ENCODE peak calls at places on chromosomes 7 and 10, in seven cellular contexts. H, I, J, Y, O, E and Q are unnamed samples.

GRCh38 chr7:98148607-98149006 is 41.9 kb downstream of the LMTK2 start:
- DNase-seq in H (no peak), I (no peak), J (no peak), Y (no peak), O (no peak), E (no peak), Q (no peak)

GRCh38 chr7:144672869-144673268 is 163.0 kb downstream of the TPK1 start:
- DNase-seq in H (no peak), I (no peak), J (no peak), Y (no peak), O (no peak), E (no peak), Q (no peak)

GRCh38 chr7:134130124-134130523 is 3.0 kb downstream of the LRGUK start:
- DNase-seq in H (no peak), I (no peak), J (no peak), Y (no peak), O (no peak), E (no peak), Q (no peak)

GRCh38 chr10:44240766-44241165 is 144.1 kb downstream of the CXCL12 start:
- DNase-seq in H (no peak), I (no peak), J (peak), Y (no peak), O (no peak), E (no peak), Q (no peak)

GRCh38 chr7:105932835-105933477 is 30.1 kb upstream of the CDHR3 start:
- DNase-seq in H (peak), I (no peak), J (peak), Y (no peak), O (no peak), E (no peak), Q (peak)

GRCh38 chr10:104445359-104445758 is 91.7 kb downstream of the CFAP58 start:
- DNase-seq in H (peak), I (no peak), J (peak), Y (no peak), O (no peak), E (no peak), Q (no peak)

GRCh38 chr10:59805043-59805442 is 51.8 kb upstream of the MRLN start:
- DNase-seq in H (no peak), I (peak), J (peak), Y (peak), O (no peak), E (peak), Q (no peak)

GRCh38 chr10:133198206-133198605 is 31.8 kb upstream of the UTF1 start:
- DNase-seq in H (no peak), I (no peak), J (no peak), Y (no peak), O (no peak), E (no peak), Q (no peak)

GRCh38 chr10:86936661-86937501 is 20.5 kb downstream of the MMRN2 start:
- DNase-seq in H (no peak), I (no peak), J (peak), Y (no peak), O (no peak), E (no peak), Q (peak)

GRCh38 chr7:27174077-27175004 is at the start of gene HOXA10:
- DNase-seq in H (no peak), I (no peak), J (peak), Y (no peak), O (peak), E (no peak), Q (peak)

GRCh38 chr7:99588868-99589267 is 9.2 kb upstream of the TMEM225B start:
- DNase-seq in H (no peak), I (no peak), J (no peak), Y (no peak), O (no peak), E (no peak), Q (no peak)
- H3K4me3 ChIP-seq in H (no peak), I (no peak), J (no peak), Y (no peak), O (no peak), E (no peak), Q (no peak)

GRCh38 chr7:2611921-2612320 is 19.9 kb upstream of the TTYH3 start:
- DNase-seq in H (no peak), I (no peak), J (no peak), Y (no peak), O (no peak), E (no peak), Q (no peak)

GRCh38 chr7:2610466-2610865 is 21.3 kb upstream of the TTYH3 start:
- DNase-seq in H (no peak), I (no peak), J (no peak), Y (no peak), O (no peak), E (no peak), Q (peak)

GRCh38 chr7:2610898-2611297 is 20.9 kb upstream of the TTYH3 start:
- DNase-seq in H (no peak), I (no peak), J (no peak), Y (no peak), O (no peak), E (no peak), Q (no peak)

GRCh38 chr7:2612445-2613112 is 19.2 kb upstream of the TTYH3 start:
- DNase-seq in H (no peak), I (peak), J (no peak), Y (peak), O (no peak), E (no peak), Q (no peak)

GRCh38 chr7:2611401-2611800 is 20.4 kb upstream of the TTYH3 start:
- DNase-seq in H (no peak), I (no peak), J (no peak), Y (no peak), O (no peak), E (no peak), Q (no peak)
- H3K27ac ChIP-seq in H (no peak), I (no peak), J (no peak), Y (no peak), O (no peak), E (peak), Q (no peak)

DNA sequence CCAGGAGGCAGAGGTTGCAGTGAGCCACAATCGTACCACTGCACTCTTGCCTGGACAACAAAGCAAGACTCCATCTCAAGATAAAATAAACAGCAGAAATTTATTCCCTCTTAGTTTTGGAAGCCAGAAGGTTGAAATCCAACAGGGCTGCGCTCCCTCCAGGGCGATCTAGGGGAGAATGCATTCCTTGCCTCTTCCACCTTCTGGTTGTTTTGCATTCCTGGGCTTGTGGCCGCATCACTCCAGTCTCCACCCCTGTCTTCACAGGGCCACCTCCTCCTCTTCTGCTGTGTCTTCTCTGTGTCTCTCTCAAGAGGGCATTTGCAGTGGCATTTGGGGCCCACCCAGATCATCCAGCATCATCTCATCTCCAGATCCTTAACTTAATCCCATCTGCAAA is 36.2 kb downstream of the LIMK1 start:
- DNase-seq in H (no peak), I (no peak), J (no peak), Y (no peak), O (no peak), E (no peak), Q (no peak)
- H3K4me3 ChIP-seq in H (no peak), I (no peak), J (no peak), Y (no peak), O (no peak), E (no peak), Q (no peak)

DNA sequence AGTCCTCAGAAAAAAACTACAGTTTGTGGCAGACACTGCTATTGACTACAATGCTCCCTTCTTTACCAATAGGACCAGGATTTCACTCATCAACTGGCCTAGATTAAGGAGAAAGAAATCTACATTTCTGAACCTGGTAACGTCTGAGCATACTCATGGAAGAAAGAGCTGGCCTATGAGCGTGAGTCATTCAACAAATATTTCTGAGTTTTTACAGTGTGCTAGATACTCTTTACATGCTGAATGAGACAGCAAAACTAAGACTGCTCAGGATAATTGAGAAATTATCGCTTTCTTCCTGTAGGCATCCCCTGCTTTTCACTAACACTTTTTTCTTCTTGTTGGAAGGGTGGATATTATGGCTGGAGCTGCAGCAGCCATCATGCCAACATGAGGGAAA is 609.7 kb downstream of the TNS3 start:
- DNase-seq in H (peak), I (no peak), J (peak), Y (no peak), O (no peak), E (no peak), Q (no peak)
- H3K27ac ChIP-seq in H (peak), I (no peak), J (peak), Y (no peak), O (no peak), E (no peak), Q (no peak)

GRCh38 chr10:17232276-17232987 is 4.4 kb downstream of the VIM start:
- DNase-seq in H (no peak), I (no peak), J (peak), Y (no peak), O (no peak), E (no peak), Q (no peak)
- H3K4me3 ChIP-seq in H (peak), I (no peak), J (peak), Y (no peak), O (peak), E (no peak), Q (peak)

GRCh38 chr10:6770846-6771245 is 190.8 kb upstream of the PRKCQ start:
- DNase-seq in H (no peak), I (no peak), J (peak), Y (no peak), O (no peak), E (no peak), Q (no peak)
- H3K27ac ChIP-seq in H (peak), I (no peak), J (no peak), Y (no peak), O (no peak), E (no peak), Q (no peak)

GRCh38 chr10:70480254-70480861 is 1.8 kb downstream of the PALD1 start:
- DNase-seq in H (no peak), I (peak), J (no peak), Y (no peak), O (no peak), E (no peak), Q (no peak)
- H3K4me3 ChIP-seq in H (no peak), I (peak), J (no peak), Y (no peak), O (peak), E (no peak), Q (peak)

DNA sequence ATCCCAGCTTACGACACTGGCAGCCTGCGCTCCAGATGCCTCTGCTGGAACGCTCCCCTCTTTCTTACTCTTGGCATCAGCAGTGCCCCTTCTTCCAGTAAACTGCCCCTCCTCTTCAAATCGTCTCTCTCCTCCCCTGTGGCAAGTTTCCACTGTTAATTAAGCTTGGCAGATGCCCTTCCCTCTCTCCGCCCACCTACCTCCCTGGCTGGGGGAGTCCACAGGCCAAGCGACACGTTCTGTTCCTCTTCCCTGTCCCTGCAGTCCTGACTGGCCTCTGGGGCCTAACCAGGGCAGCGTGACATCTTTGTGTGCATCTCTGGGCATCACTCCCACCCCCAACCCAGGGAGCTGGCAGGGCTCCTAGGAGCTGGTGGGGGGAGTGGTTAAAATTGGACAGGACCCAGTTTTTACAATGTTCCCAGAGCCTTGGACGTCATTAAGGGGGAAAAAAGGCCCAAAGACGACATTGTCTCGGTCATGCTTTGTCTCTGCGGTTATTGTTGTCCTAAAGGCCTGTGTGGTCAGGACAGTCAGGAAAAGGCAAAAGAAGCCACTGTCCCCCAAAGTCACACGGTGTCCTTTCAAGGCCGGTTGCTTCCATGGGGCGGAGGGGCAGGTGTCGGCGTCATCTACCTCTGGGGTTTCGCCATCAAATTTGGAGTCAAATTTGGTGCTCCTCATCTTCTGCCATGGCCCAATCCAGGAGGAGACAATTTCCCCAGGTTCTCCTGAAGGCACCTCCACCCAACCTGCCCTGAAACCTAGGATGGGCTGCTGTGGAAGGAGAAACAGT is 54.2 kb downstream of the DLG5 start:
- DNase-seq in H (no peak), I (no peak), J (no peak), Y (no peak), O (no peak), E (no peak), Q (peak)
- H3K27ac ChIP-seq in H (no peak), I (no peak), J (no peak), Y (no peak), O (no peak), E (no peak), Q (peak)

DNA sequence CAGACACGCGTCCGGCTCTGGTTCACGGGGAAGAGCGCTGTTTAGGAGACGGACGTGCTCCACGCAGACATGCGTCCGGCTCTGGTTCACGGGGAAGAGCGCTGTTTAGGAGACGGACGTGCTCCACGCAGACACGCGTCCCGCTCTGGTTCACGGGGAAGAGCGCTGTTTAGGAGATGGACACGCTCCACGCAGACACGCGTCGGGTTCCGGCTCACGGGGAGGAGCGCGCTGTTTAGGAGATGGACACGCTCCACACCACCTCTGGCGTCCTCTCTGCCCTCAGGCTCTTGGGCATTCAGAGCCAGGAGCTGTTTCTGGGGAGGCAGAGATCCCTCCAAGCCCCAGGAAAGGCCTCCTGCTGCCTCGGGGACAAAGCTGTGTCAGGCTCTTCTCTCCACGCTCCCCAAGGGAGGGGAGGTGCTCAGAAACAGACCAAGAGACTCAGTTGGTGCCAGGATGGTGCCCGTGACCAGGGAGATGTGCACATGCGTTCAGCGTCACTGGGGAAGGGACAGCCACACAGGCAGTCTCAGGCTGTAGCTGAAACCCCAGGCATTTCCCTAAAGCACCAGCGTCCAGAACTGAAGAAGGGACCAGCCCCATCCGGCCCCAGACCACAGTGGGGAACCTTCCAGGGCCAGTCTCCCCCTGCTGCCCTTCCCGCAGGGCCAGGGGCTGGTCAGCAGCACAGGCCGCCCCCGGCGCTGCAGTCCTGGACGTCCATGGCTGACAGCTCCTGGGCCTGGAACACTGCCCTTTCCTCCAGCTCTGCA is 175.6 kb downstream of the ELFN1 start:
- DNase-seq in H (no peak), I (no peak), J (no peak), Y (no peak), O (peak), E (no peak), Q (peak)
- H3K4me3 ChIP-seq in H (no peak), I (no peak), J (no peak), Y (no peak), O (no peak), E (no peak), Q (no peak)